ENCODE peak calls at places on chromosomes 6 and 20, in five cellular contexts. J, D, B, I and Y are unnamed samples.

GRCh38 chr6:41518118-41518517 is 28.1 kb upstream of the FOXP4 start:
- DNase-seq in I (no peak), J (no peak), D (no peak), B (no peak), Y (no peak)

GRCh38 chr20:346640-347316 is at the start of gene NRSN2:
- DNase-seq in B (no peak), I (peak), D (peak), J (peak), Y (peak)

GRCh38 chr20:31620246-31620645 is 15.2 kb downstream of the ID1 start:
- DNase-seq in B (no peak), J (no peak), I (no peak), D (no peak), Y (no peak)

GRCh38 chr6:117072781-117073180 is 192.6 kb upstream of the VGLL2 start:
- DNase-seq in I (no peak), J (no peak), D (no peak), B (no peak), Y (no peak)

GRCh38 chr6:16486661-16487060 is 248.3 kb downstream of the GMPR start:
- DNase-seq in B (no peak), J (no peak), I (no peak), D (no peak), Y (no peak)

GRCh38 chr6:149334682-149335160 is 17.2 kb downstream of the TAB2 start:
- DNase-seq in D (peak), B (no peak), J (no peak), I (peak), Y (peak)

GRCh38 chr20:62368629-62369507 is 1.8 kb upstream of the LAMA5 start:
- DNase-seq in J (no peak), B (no peak), I (peak), D (peak), Y (peak)

GRCh38 chr20:31803552-31804291 is 15.4 kb upstream of the MYLK2 start:
- DNase-seq in B (no peak), J (no peak), D (no peak), I (no peak), Y (no peak)

GRCh38 chr6:131419698-131420097 is 153.3 kb upstream of the ARG1 start:
- DNase-seq in J (no peak), D (no peak), B (no peak), I (no peak), Y (no peak)

GRCh38 chr6:70954750-70955149 is 2.1 kb downstream of the B3GAT2 start:
- DNase-seq in D (no peak), J (no peak), I (no peak), B (no peak), Y (no peak)

GRCh38 chr6:144559865-144560603 is 274.9 kb downstream of the UTRN start:
- DNase-seq in J (no peak), I (peak), D (peak), B (no peak), Y (peak)

GRCh38 chr6:39347906-39348585 is 25.5 kb upstream of the KCNK16 start:
- DNase-seq in J (peak), I (peak), B (no peak), D (peak), Y (peak)

GRCh38 chr6:63975685-63976084 is 340.1 kb downstream of the PHF3 start:
- DNase-seq in J (no peak), B (no peak), I (peak), D (peak), Y (no peak)

GRCh38 chr6:167047554-167047953 is 48.4 kb downstream of the CEP43 start:
- DNase-seq in I (no peak), B (no peak), D (no peak), J (no peak), Y (no peak)

GRCh38 chr6:12529364-12530019 is 187.1 kb upstream of the PHACTR1 start:
- DNase-seq in J (no peak), B (no peak), I (no peak), D (no peak), Y (no peak)

GRCh38 chr6:125751334-125751916 is 2.0 kb downstream of the HEY2 start:
- DNase-seq in J (no peak), D (no peak), B (no peak), I (no peak), Y (no peak)

GRCh38 chr6:91664327-91664959 is 1077.6 kb upstream of the MAP3K7 start:
- DNase-seq in D (no peak), I (no peak), J (no peak), B (no peak), Y (no peak)

GRCh38 chr6:4774715-4775590 is 1.3 kb upstream of the CDYL start:
- DNase-seq in D (no peak), B (peak), I (no peak), J (no peak), Y (peak)

GRCh38 chr20:38829296-38829875 is 23.9 kb downstream of the PPP1R16B start:
- DNase-seq in B (no peak), J (no peak), D (no peak), I (no peak), Y (peak)

GRCh38 chr6:64249129-64249528 is 613.5 kb downstream of the PHF3 start:
- DNase-seq in I (peak), B (no peak), D (peak), J (no peak), Y (no peak)

GRCh38 chr6:29504961-29505360 is 17.2 kb upstream of the MAS1L start:
- DNase-seq in J (no peak), D (no peak), B (no peak), I (no peak), Y (no peak)

GRCh38 chr6:25035451-25036435 is 100.0 kb upstream of the RIPOR2 start:
- DNase-seq in J (no peak), I (no peak), B (no peak), D (peak), Y (no peak)

GRCh38 chr6:169225887-169226286 is 27.8 kb downstream of the THBS2 start:
- DNase-seq in J (no peak), D (no peak), I (no peak), B (peak), Y (no peak)

GRCh38 chr20:2654384-2654822 is 2.0 kb downstream of the NOP56 start:
- DNase-seq in J (no peak), D (no peak), B (no peak), I (no peak), Y (no peak)

GRCh38 chr6:453152-453551 is 61.6 kb downstream of the IRF4 start:
- DNase-seq in J (peak), D (no peak), I (no peak), B (peak), Y (no peak)

GRCh38 chr6:106397441-106397840 is 36.9 kb downstream of the CRYBG1 start:
- DNase-seq in D (no peak), B (no peak), J (no peak), I (no peak), Y (no peak)